ENCODE peak calls at places on chromosomes 7 and 10, in four cellular contexts. X is stimulated activated CD4-positive, alpha-beta T cell treated with anti-CD3 and anti-CD28 coated beads, Interleukin-1b, Interleukin-23, amount 100 ng/mL, for 24 hours; J is GM19239; L is ELR. I is an unnamed sample.

GRCh38 chr7:123787227-123788007 is 38.6 kb upstream of the WASL start:
- DNase-seq in X (no peak), J (no peak), L (no peak), I (no peak)

GRCh38 chr7:83452256-83452655 is 196.7 kb downstream of the SEMA3E start:
- DNase-seq in X (no peak), J (no peak), L (no peak), I (no peak)

GRCh38 chr7:114930829-114931655 is 9.1 kb downstream of the MDFIC start:
- DNase-seq in X (no peak), J (no peak), L (peak; percentile 28), I (no peak)

GRCh38 chr10:130982802-130983201 is 328.7 kb downstream of the TCERG1L start:
- DNase-seq in X (no peak), J (no peak), L (no peak), I (no peak)

GRCh38 chr7:88218836-88219605 is 817 bp downstream of the SRI start:
- DNase-seq in X (no peak), J (peak; percentile 21), L (peak; percentile 72), I (peak; percentile 58)

GRCh38 chr10:3895045-3895609 is 110.1 kb upstream of the KLF6 start:
- DNase-seq in X (no peak), J (no peak), L (peak; percentile 69), I (peak; percentile 55)

GRCh38 chr7:100547872-100548271 is 8.9 kb downstream of the AGFG2 start:
- DNase-seq in X (no peak), J (no peak), L (no peak), I (no peak)

GRCh38 chr10:128078136-128078969 is 47.9 kb downstream of the MKI67 start:
- DNase-seq in X (no peak), J (peak; percentile 34), L (peak; percentile 57), I (peak; percentile 45)

GRCh38 chr7:158423190-158423555 is 164.4 kb downstream of the PTPRN2 start:
- DNase-seq in X (no peak), J (no peak), L (no peak), I (no peak)